ENCODE peak calls at places on chromosome 9, in five cellular contexts. One of them, this sample, is unnamed.

GRCh38 chr9:78565481-78565880 is 268.6 kb downstream of the PSAT1 start:
- DNase-seq in H1: no peak
- DNase-seq in MM.1S: no peak
- DNase-seq in GM23338: no peak
- DNase-seq in PC-3: no peak
- DNase-seq in this sample: no peak

GRCh38 chr9:35103660-35104191 is 795 bp upstream of the STOML2 start:
- DNase-seq in GM23338: no peak
- DNase-seq in H1: no peak
- DNase-seq in PC-3: no peak
- DNase-seq in MM.1S: no peak
- DNase-seq in this sample: peak

GRCh38 chr9:38371495-38371894 is 21.0 kb upstream of the ALDH1B1 start:
- DNase-seq in GM23338: no peak
- DNase-seq in PC-3: peak
- DNase-seq in H1: no peak
- DNase-seq in MM.1S: peak
- DNase-seq in this sample: peak

GRCh38 chr9:135255033-135255842 is 167.8 kb downstream of the OLFM1 start:
- DNase-seq in H1: no peak
- DNase-seq in GM23338: no peak
- DNase-seq in PC-3: no peak
- DNase-seq in MM.1S: no peak
- DNase-seq in this sample: no peak

GRCh38 chr9:136917902-136918301 is 26.6 kb downstream of the FBXW5 start:
- DNase-seq in PC-3: no peak
- DNase-seq in MM.1S: no peak
- DNase-seq in GM23338: no peak
- DNase-seq in H1: no peak
- DNase-seq in this sample: no peak

GRCh38 chr9:127399736-127400269 is 2.8 kb downstream of the SLC2A8 start:
- DNase-seq in GM23338: no peak
- DNase-seq in MM.1S: no peak
- DNase-seq in H1: no peak
- DNase-seq in PC-3: no peak
- DNase-seq in this sample: no peak

GRCh38 chr9:91273853-91274552 is 87.7 kb downstream of the AUH start:
- DNase-seq in GM23338: no peak
- DNase-seq in PC-3: peak
- DNase-seq in MM.1S: peak
- DNase-seq in H1: no peak
- DNase-seq in this sample: peak

GRCh38 chr9:129307227-129307970 is 129.3 kb upstream of the IER5L start:
- DNase-seq in H1: no peak
- DNase-seq in GM23338: no peak
- DNase-seq in MM.1S: no peak
- DNase-seq in PC-3: no peak
- DNase-seq in this sample: peak

GRCh38 chr9:106920701-106921283 is 57.8 kb downstream of the ZNF462 start:
- DNase-seq in PC-3: peak
- DNase-seq in GM23338: no peak
- DNase-seq in MM.1S: no peak
- DNase-seq in H1: no peak
- DNase-seq in this sample: peak

GRCh38 chr9:94065535-94065961 is 18.7 kb upstream of the PTPDC1 start:
- DNase-seq in MM.1S: peak
- DNase-seq in GM23338: peak
- DNase-seq in PC-3: peak
- DNase-seq in H1: peak
- DNase-seq in this sample: peak

GRCh38 chr9:981491-981898 is 5.0 kb downstream of the DMRT3 start:
- DNase-seq in PC-3: no peak
- DNase-seq in GM23338: peak
- DNase-seq in H1: peak
- DNase-seq in MM.1S: no peak
- DNase-seq in this sample: no peak

GRCh38 chr9:71909887-71910601 is 949 bp downstream of the ABHD17B start:
- DNase-seq in MM.1S: peak
- DNase-seq in PC-3: peak
- DNase-seq in H1: no peak
- DNase-seq in GM23338: peak
- DNase-seq in this sample: peak

GRCh38 chr9:137306546-137307254 is 4.6 kb upstream of the NRARP start:
- DNase-seq in GM23338: no peak
- DNase-seq in H1: no peak
- DNase-seq in PC-3: no peak
- DNase-seq in MM.1S: no peak
- DNase-seq in this sample: no peak

GRCh38 chr9:6086006-6086655 is 70.7 kb upstream of the RANBP6 start:
- DNase-seq in GM23338: no peak
- DNase-seq in MM.1S: no peak
- DNase-seq in PC-3: no peak
- DNase-seq in H1: no peak
- DNase-seq in this sample: no peak

GRCh38 chr9:4887556-4887955 is 94.8 kb downstream of the RCL1 start:
- DNase-seq in PC-3: no peak
- DNase-seq in GM23338: no peak
- DNase-seq in H1: no peak
- DNase-seq in MM.1S: no peak
- DNase-seq in this sample: peak

DNA sequence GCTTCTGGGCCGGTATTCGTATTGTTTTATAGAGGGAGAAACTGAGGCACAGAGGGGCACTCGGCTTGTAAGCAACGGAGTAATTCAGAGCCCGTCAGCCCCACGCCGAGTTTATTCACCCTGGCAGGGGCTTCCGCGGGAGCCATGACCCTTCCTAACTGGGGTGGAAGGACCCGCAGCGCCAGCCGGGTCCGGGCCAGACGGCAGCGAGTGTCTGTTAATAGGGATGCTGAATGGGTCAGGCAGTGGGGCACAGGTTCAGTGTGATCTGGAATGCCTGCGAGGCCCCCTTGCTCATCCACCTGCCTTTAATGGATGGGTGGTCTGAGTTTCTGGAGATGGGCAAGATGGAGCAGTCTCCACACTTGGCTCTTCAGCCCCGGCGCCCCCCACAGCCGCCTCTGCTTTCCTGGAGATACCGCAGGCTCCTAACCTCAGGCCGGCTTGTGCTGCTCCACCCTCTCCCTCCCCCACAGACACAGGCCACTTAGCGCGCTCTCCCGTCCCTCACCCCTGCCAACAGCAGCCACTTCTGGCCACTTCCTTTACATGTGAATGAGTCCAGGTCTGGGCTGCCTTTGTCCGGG is 147.0 kb downstream of the ERCC6L2 start:
- DNase-seq in MM.1S: no peak
- DNase-seq in GM23338: peak
- DNase-seq in H1: peak
- DNase-seq in PC-3: no peak
- DNase-seq in this sample: no peak
- TF ChIP-seq EZH2 in MM.1S: no peak
- TF ChIP-seq EZH2 in GM23338: peak
- TF ChIP-seq EZH2 in H1: peak
- TF ChIP-seq EZH2 in PC-3: no peak
- TF ChIP-seq EZH2 in this sample: no peak

GRCh38 chr9:14345586-14346237 is 31.8 kb upstream of the NFIB start:
- DNase-seq in MM.1S: no peak
- DNase-seq in GM23338: peak
- DNase-seq in H1: peak
- DNase-seq in PC-3: no peak
- DNase-seq in this sample: no peak
- TF ChIP-seq EZH2 in MM.1S: no peak
- TF ChIP-seq EZH2 in GM23338: peak
- TF ChIP-seq EZH2 in H1: no peak
- TF ChIP-seq EZH2 in PC-3: no peak
- TF ChIP-seq EZH2 in this sample: no peak

DNA sequence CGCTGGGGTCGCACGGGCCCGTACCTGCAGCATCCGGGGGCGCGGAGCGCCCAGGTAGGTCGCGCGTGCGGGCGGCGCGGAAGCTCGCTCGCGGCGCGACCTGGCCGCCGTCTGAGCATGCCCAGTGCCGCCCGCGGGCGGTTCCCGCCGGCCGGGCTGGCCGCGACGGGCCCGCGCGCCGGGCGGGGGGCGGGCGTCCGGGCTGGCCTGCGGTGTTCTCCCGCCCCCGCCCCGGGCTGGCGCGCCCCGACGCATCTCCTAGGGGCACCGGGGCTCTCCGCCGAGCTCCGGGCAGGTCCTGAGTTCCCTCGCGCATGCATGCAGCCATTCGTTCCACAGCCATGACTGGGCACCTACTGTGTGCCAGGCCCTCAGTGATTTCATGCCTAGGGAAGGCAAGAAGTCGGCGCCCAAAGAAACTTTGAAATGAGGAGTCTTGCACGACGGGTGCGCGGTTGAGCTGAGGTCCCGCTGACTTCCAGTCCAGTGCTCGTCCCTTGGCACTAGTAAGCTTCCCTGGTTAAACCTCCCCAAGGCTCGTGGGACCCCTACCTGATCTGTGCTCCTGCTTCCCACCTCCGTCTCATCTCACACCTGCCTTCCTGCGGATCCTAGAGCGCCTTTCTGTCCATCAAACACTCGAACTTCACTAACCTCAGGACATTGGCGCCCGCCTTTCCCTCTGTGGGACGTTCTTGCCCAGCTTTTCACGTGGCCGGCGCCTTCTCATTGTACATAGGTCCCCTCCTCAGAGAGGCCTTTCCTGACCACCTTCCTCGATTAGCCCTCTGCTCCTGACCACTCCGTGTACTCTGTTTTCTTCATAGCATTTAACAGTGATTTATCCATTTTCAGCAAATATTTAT is at the start of gene PTPN3:
- DNase-seq in PC-3: peak
- DNase-seq in H1: peak
- DNase-seq in GM23338: peak
- DNase-seq in MM.1S: peak
- DNase-seq in this sample: peak
- TF ChIP-seq EZH2 in PC-3: no peak
- TF ChIP-seq EZH2 in H1: peak
- TF ChIP-seq EZH2 in GM23338: peak
- TF ChIP-seq EZH2 in MM.1S: no peak
- TF ChIP-seq EZH2 in this sample: no peak

DNA sequence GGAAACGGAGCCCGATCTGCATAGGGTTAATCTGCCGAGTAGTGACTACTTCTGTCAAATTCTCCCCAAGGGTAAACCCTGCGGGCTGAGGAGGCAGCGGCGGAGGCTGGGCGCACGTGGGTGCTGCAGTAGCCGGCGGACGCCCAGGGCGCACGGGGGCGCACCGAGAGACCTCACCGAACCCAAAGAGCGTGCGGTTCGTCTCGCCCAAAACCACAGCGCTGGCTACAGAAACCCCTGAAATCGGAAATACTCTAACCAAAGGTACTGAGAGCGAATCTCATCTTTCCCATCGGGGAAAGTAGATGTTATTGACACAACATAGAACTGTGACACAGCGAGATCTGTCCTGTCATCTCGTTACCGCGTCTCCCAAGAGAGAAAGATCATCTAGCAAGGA is 56.0 kb upstream of the SHC3 start:
- DNase-seq in PC-3: no peak
- DNase-seq in MM.1S: peak
- DNase-seq in GM23338: peak
- DNase-seq in H1: peak
- DNase-seq in this sample: no peak
- TF ChIP-seq EZH2 in PC-3: no peak
- TF ChIP-seq EZH2 in MM.1S: no peak
- TF ChIP-seq EZH2 in GM23338: no peak
- TF ChIP-seq EZH2 in H1: no peak
- TF ChIP-seq EZH2 in this sample: no peak

GRCh38 chr9:122221223-122221811 is 7.4 kb downstream of the LHX6 start:
- DNase-seq in MM.1S: no peak
- DNase-seq in GM23338: peak
- DNase-seq in PC-3: no peak
- DNase-seq in H1: peak
- DNase-seq in this sample: no peak
- TF ChIP-seq EZH2 in MM.1S: no peak
- TF ChIP-seq EZH2 in GM23338: no peak
- TF ChIP-seq EZH2 in PC-3: no peak
- TF ChIP-seq EZH2 in H1: no peak
- TF ChIP-seq EZH2 in this sample: peak

This sample was measured in GM23248.